ENCODE peak calls at places on chromosomes 5 and 9, in nine cellular contexts. B, L, A, C, F, E, H, I and K are unnamed samples.

GRCh38 chr9:5949103-5949699 is 58.5 kb downstream of the MLANA start:
- DNase-seq in B (peak), I (no peak), H (no peak), A (peak), C (peak), L (no peak), E (no peak), F (no peak), K (no peak)

GRCh38 chr5:39451293-39451692 is 26.5 kb upstream of the DAB2 start:
- DNase-seq in A (no peak), F (no peak), E (no peak), B (no peak), L (no peak), I (no peak), H (no peak), C (no peak), K (no peak)

GRCh38 chr9:116096853-116097252 is 56.7 kb upstream of the PAPPA start:
- DNase-seq in L (no peak), E (no peak), A (no peak), H (no peak), I (no peak), B (no peak), C (peak), F (no peak), K (peak)

GRCh38 chr9:99180199-99180598 is 41.5 kb downstream of the ALG2 start:
- DNase-seq in A (no peak), E (no peak), C (no peak), I (no peak), L (no peak), H (no peak), B (no peak), F (no peak), K (no peak)

GRCh38 chr9:80407220-80407619 is 835.5 kb downstream of the TLE4 start:
- DNase-seq in A (no peak), E (no peak), L (no peak), C (no peak), H (no peak), I (no peak), B (no peak), F (no peak), K (no peak)

GRCh38 chr5:124007675-124008398 is 495.9 kb downstream of the CSNK1G3 start:
- DNase-seq in L (no peak), C (peak), B (no peak), I (no peak), F (no peak), E (no peak), A (no peak), H (peak), K (no peak)

GRCh38 chr5:17912794-17913193 is 278.5 kb downstream of the TAF11L14 start:
- DNase-seq in L (no peak), F (no peak), I (no peak), C (no peak), A (no peak), H (no peak), B (no peak), E (no peak), K (no peak)

GRCh38 chr5:67643531-67643930 is 446.9 kb upstream of the CD180 start:
- DNase-seq in F (no peak), H (no peak), A (no peak), I (no peak), E (no peak), B (no peak), C (no peak), L (no peak), K (no peak)

GRCh38 chr9:80954521-80954920 is 734.8 kb downstream of the TLE1 start:
- DNase-seq in B (no peak), F (no peak), C (peak), E (no peak), I (no peak), A (no peak), H (no peak), L (no peak), K (no peak)